ENCODE peak calls at places on chromosomes 4 and X, in four cellular contexts. M is pulmonary artery endothelial cell, X is DMS 273 treated with DMSO at 0.1 percent for 48 hours, S is ureter. V is an unnamed sample.

GRCh38 chrX:10615931-10616780 is 4.2 kb downstream of the MID1 start:
- DNase-seq in M (no peak), S (no peak), X (peak), V (peak)

GRCh38 chrX:55663584-55663983 is 40.4 kb downstream of the FOXR2 start:
- DNase-seq in S (no peak), M (no peak), X (no peak), V (no peak)

GRCh38 chrX:133670394-133670793 is 255.1 kb upstream of the GPC4 start:
- DNase-seq in S (no peak), M (no peak), X (peak), V (peak)

GRCh38 chr4:5815641-5816040 is 77.2 kb downstream of the CRMP1 start:
- DNase-seq in M (no peak), S (no peak), X (no peak), V (no peak)

GRCh38 chr4:2634014-2634413 is 97.6 kb downstream of the FAM193A start:
- DNase-seq in S (no peak), M (no peak), X (no peak), V (no peak)

GRCh38 chrX:6052111-6052745 is 176.4 kb downstream of the NLGN4X start:
- DNase-seq in M (no peak), X (peak), S (peak), V (peak)

GRCh38 chr4:110107868-110108267 is 90.5 kb downstream of the ELOVL6 start:
- DNase-seq in M (no peak), X (no peak), S (no peak), V (no peak)

GRCh38 chr4:103074039-103074438 is 2.5 kb downstream of the SLC9B2 start:
- DNase-seq in S (no peak), M (no peak), X (no peak), V (no peak)

GRCh38 chr4:106022454-106022853 is 127.2 kb downstream of the NPNT start:
- DNase-seq in S (no peak), X (no peak), M (no peak), V (no peak)

GRCh38 chrX:40086569-40087335 is 11.0 kb downstream of the BCOR start:
- DNase-seq in M (no peak), S (no peak), X (peak), V (peak)

GRCh38 chr4:21765810-21766407 is 182.7 kb downstream of the KCNIP4 start:
- DNase-seq in S (no peak), M (peak), X (no peak), V (peak)

GRCh38 chr4:155569471-155569870 is 97.2 kb upstream of the GUCY1A1 start:
- DNase-seq in S (no peak), X (no peak), M (no peak), V (no peak)

GRCh38 chrX:10160221-10160620 is 3.4 kb downstream of the CLCN4 start:
- DNase-seq in S (no peak), X (no peak), M (no peak), V (no peak)

GRCh38 chrX:2690856-2691542 is at the start of gene CD99:
- DNase-seq in M (peak), X (no peak), S (peak), V (peak)

GRCh38 chr4:79259242-79259641 is 66.6 kb downstream of the NAA11 start:
- DNase-seq in S (no peak), X (no peak), M (no peak), V (no peak)

GRCh38 chrX:22526339-22526738 is 253.6 kb downstream of the CBLL2 start:
- DNase-seq in S (no peak), M (no peak), X (no peak), V (peak)

GRCh38 chr4:41549469-41549868 is 11.5 kb downstream of the LIMCH1 start:
- DNase-seq in S (no peak), M (no peak), X (no peak), V (no peak)

GRCh38 chrX:78886550-78886949 is 58.6 kb upstream of the P2RY10 start:
- DNase-seq in X (no peak), S (no peak), M (no peak), V (peak)

GRCh38 chr4:71189471-71189870 is 149.3 kb upstream of the SLC4A4 start:
- DNase-seq in M (no peak), X (no peak), S (no peak), V (peak)

GRCh38 chr4:53702334-53703266 is 111.3 kb upstream of the LNX1 start:
- DNase-seq in S (peak), M (no peak), X (peak), V (peak)

GRCh38 chr4:56755901-56756300 is 65.6 kb downstream of the SPINK2 start:
- DNase-seq in X (no peak), S (no peak), M (no peak), V (no peak)

GRCh38 chr4:70725633-70726032 is 3.9 kb downstream of the RUFY3 start:
- DNase-seq in S (no peak), X (no peak), M (no peak), V (no peak)

GRCh38 chr4:53478671-53479456 is 101.4 kb downstream of the FIP1L1 start:
- DNase-seq in S (no peak), X (no peak), M (no peak), V (peak)